ENCODE peak calls at places on chromosomes 4 and X, in five cellular contexts. N is adrenal gland, X is right atrium auricular region, K is cardiac muscle cell, D is fibroblast of lung. Y is an unnamed sample. For H3K27me3 and H3K36me3, the result is how much of the 10 kb centered on the place peaks cover.

GRCh38 chrX:261858-262390 is 19.3 kb upstream of the PLCXD1 start:
- DNase-seq in K (no peak), D (no peak), X (no peak), N (no peak), Y (no peak)

GRCh38 chr4:169315530-169316306 is 45.0 kb upstream of the SH3RF1 start:
- DNase-seq in N (no peak), X (no peak), K (peak), D (peak), Y (no peak)

GRCh38 chr4:153154010-153154975 is 50.0 kb upstream of the TRIM2 start:
- DNase-seq in D (peak), K (peak), X (no peak), N (no peak), Y (no peak)

GRCh38 chr4:187618701-187619278 is 376.8 kb upstream of the ZFP42 start:
- DNase-seq in N (no peak), X (no peak), K (no peak), D (peak), Y (peak)

GRCh38 chrX:129823115-129823514 is 20.6 kb downstream of the ZDHHC9 start:
- DNase-seq in X (no peak), N (peak), D (peak), K (peak), Y (no peak)

GRCh38 chr4:38164346-38164745 is 204.1 kb downstream of the PTTG2 start:
- DNase-seq in N (no peak), D (no peak), K (no peak), X (no peak), Y (peak)

GRCh38 chr4:94762326-94762725 is 4.6 kb downstream of the BMPR1B start:
- DNase-seq in N (no peak), K (no peak), D (no peak), X (no peak), Y (no peak)

GRCh38 chrX:46577116-46578005 is 3.8 kb downstream of the CHST7 start:
- DNase-seq in X (no peak), K (no peak), D (peak), N (no peak), Y (no peak)

GRCh38 chr4:185213829-185214228 is 4.4 kb downstream of the SNX25 start:
- DNase-seq in N (no peak), X (no peak), K (no peak), D (no peak), Y (no peak)

GRCh38 chr4:80138556-80139538 is 58.5 kb upstream of the PRDM8 start:
- DNase-seq in X (no peak), K (no peak), N (no peak), D (peak), Y (peak)

GRCh38 chr4:73868206-73869129 is 725 bp upstream of the CXCL1 start:
- DNase-seq in K (no peak), D (no peak), X (no peak), N (no peak), Y (no peak)

GRCh38 chr4:184614509-184614908 is 34.7 kb downstream of the CASP3 start:
- DNase-seq in K (no peak), N (no peak), D (no peak), X (no peak), Y (no peak)

GRCh38 chr4:89215736-89216135 is 91.9 kb downstream of the GPRIN3 start:
- DNase-seq in K (no peak), X (no peak), D (no peak), N (no peak), Y (no peak)

GRCh38 chr4:112817933-112818921 is 181.3 kb downstream of the LARP7 start:
- DNase-seq in N (peak), K (peak), D (peak), X (peak), Y (peak)

GRCh38 chr4:111630705-111631104 is 514.5 kb upstream of the FAM241A start:
- DNase-seq in K (peak), D (peak), N (no peak), X (no peak), Y (no peak)

GRCh38 chr4:16785800-16786527 is 112.5 kb downstream of the LDB2 start:
- DNase-seq in N (no peak), X (no peak), D (peak), K (peak), Y (no peak)

GRCh38 chrX:119503484-119503861 is 35.2 kb downstream of the SLC25A5 start:
- DNase-seq in K (no peak), X (no peak), N (peak), D (peak), Y (peak)

GRCh38 chrX:41152221-41152620 is 67.0 kb downstream of the USP9X start:
- DNase-seq in N (no peak), K (no peak), D (no peak), X (no peak), Y (no peak)

GRCh38 chr4:139768913-139769312 is 103.3 kb downstream of the MGST2 start:
- DNase-seq in N (no peak), D (no peak), X (peak), K (no peak), Y (no peak)

GRCh38 chr4:138772366-138772765 is 243.2 kb upstream of the NOCT start:
- DNase-seq in N (no peak), K (no peak), X (no peak), D (no peak), Y (no peak)

GRCh38 chrX:41116948-41117347 is 31.7 kb downstream of the USP9X start:
- DNase-seq in X (no peak), N (no peak), D (no peak), K (no peak), Y (no peak)

DNA sequence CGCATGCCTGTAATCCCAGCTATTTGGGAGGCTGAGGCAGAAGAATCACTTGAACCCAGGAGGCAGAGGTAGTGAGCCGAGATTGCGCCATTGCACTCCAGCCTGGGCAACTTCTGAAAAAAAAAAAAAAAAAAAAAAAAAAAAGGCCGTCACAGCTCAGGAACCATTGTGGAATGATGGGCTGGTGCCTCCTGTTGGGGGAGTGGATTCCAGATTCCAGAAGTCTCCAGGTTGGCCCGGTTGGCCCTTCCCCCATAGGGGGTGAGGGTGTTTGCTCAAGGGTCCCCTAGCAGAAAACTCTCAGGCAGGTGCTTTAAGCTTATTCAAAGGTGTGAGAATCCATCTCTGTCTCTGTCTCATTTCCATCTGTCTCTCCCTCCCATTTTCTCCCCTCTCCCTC is 11.5 kb downstream of the SH3TC1 start:
- DNase-seq in K (no peak), D (no peak), N (no peak), X (no peak), Y (no peak)
- H3K4me3 ChIP-seq in K (no peak), D (no peak), N (no peak), X (no peak), Y (no peak)

GRCh38 chr4:133152801-133153526 is 3.9 kb downstream of the PCDH10 start:
- DNase-seq in X (no peak), D (peak), K (peak), N (peak), Y (no peak)
- H3K27me3 ChIP-seq in X (under half), D (under half), K (under half), N (under half), Y (half or more)

GRCh38 chr4:2835978-2836377 is 7.7 kb upstream of the ADD1 start:
- DNase-seq in D (no peak), X (no peak), N (peak), K (no peak), Y (no peak)

GRCh38 chr4:2833671-2834000 is 10.0 kb upstream of the ADD1 start:
- DNase-seq in K (no peak), X (no peak), N (peak), D (no peak), Y (no peak)

GRCh38 chr4:2832981-2833670 is 10.5 kb upstream of the ADD1 start:
- DNase-seq in D (no peak), N (peak), X (no peak), K (no peak), Y (no peak)

GRCh38 chr4:2832309-2832980 is 11.2 kb upstream of the ADD1 start:
- DNase-seq in X (no peak), N (no peak), K (no peak), D (no peak), Y (no peak)

DNA sequence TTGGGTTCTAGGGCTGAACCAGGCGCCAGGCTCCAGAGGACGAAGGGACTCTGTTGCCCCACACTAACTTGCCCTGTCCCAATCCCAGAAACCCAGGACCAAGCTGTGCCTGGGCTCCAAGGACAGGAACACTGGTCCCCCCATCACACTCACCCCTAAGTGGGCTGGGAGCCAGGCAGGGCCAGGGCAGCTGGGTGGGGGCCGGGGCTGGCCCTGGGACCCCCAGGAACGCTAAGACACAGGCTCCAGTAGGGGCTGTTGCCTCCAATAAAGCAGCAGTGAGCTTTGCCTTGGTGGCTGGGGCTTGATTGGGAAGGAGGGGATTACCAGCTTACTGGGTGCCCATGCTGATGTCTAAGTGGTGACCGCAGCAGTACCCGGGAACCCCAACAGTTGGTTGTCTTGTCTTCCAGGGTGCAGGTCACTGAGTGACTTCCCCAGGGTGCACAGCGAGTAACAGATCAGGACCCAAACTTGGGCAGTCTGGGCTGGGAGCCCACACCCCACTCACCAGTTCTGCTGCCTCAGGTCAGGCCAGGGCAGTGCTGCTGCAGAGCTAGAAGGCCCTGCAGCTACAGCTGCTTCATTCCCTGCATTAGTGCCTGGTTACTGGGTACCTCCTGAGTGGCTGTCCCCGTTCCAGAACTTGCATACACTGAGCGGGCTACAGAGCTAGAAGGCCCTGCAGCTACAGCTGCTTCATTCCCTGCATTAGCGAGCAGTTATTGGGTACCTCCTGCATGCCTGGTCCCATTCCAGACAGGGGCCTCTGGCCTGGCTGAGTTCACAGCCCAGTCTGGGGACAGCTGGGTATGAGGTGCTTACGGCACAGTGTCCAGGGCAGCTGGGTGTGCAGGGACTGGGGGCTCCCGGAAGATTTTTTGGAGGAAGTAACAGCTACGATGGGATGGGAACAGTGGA is 9.4 kb upstream of the ADD1 start:
- DNase-seq in N (peak), X (no peak), D (no peak), K (no peak), Y (no peak)
- H3K36me3 ChIP-seq in N (under half), X (under half), D (under half), K (under half), Y (under half)

GRCh38 chrX:38612281-38612680 is 50.9 kb downstream of the TSPAN7 start:
- DNase-seq in D (no peak), K (no peak), X (no peak), N (no peak), Y (no peak)

GRCh38 chrX:38614485-38614884 is 53.1 kb downstream of the TSPAN7 start:
- DNase-seq in N (no peak), D (no peak), X (no peak), K (no peak), Y (no peak)

GRCh38 chrX:38620623-38621022 is 59.3 kb downstream of the TSPAN7 start:
- DNase-seq in K (no peak), N (no peak), X (no peak), D (no peak), Y (no peak)

GRCh38 chrX:38618152-38618551 is 56.8 kb downstream of the TSPAN7 start:
- DNase-seq in X (no peak), D (no peak), K (no peak), N (no peak), Y (no peak)

DNA sequence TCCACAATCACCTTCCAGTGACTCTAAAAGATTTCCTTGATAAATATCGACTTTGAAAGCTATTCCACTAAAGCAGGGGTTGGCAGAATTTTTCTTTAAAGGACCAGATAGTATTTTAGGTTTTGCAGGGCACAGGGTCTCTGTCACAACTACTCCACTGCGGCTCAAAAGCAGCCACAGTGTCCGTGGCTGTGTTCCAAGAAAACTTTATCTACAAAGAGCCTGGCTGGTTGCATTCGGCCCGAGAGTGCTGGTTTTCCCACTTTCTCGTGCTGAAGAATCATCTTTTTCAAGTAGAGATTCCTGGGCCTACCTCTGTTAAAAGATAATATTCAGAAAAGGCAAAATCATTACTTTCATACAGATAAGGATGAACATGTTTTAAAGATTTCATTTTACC is 55.6 kb downstream of the TSPAN7 start:
- DNase-seq in D (no peak), N (no peak), X (no peak), K (no peak), Y (no peak)
- H3K4me3 ChIP-seq in D (no peak), N (no peak), X (no peak), K (no peak), Y (no peak)

GRCh38 chr4:155170569-155170968 is 37.9 kb upstream of the NPY2R start:
- DNase-seq in D (no peak), N (no peak), X (no peak), K (no peak), Y (no peak)
- H3K27me3 ChIP-seq in D (under half), N (under half), X (under half), K (under half), Y (under half)

GRCh38 chrX:16171944-16172343 is 4.7 kb downstream of the MAGEB17 start:
- DNase-seq in D (no peak), X (no peak), N (no peak), K (no peak), Y (no peak)

GRCh38 chrX:16175329-16175728 is 8.0 kb downstream of the MAGEB17 start:
- DNase-seq in X (no peak), D (no peak), K (no peak), N (no peak), Y (no peak)

GRCh38 chrX:16171039-16171438 is 3.8 kb downstream of the MAGEB17 start:
- DNase-seq in N (no peak), K (no peak), X (no peak), D (no peak), Y (no peak)

GRCh38 chrX:16177260-16177659 is 10.0 kb downstream of the MAGEB17 start:
- DNase-seq in D (no peak), X (no peak), K (no peak), N (no peak), Y (no peak)

DNA sequence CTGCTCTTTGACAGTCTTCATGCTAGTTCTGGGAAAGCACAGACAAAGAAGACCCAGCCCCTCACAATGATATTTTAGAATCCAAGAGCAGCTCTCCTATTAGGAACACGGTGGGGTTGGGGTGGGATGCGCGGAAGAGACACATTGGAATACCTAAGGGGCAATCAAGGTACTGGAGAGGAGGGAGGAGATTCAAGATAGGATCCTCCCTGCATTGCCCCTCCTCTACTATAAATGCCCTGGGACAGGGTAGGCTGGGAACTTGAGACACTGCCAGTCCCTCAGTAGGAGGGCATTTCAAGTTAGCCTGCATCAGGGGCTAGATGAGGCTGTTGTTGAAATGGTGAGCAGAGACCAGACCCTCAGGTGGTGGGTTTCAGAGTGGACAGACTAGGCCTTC is 5.1 kb downstream of the MAGEB17 start:
- DNase-seq in X (no peak), K (no peak), D (no peak), N (no peak), Y (no peak)
- H3K36me3 ChIP-seq in X (under half), K (under half), D (under half), N (under half), Y (under half)

GRCh38 chr4:1191621-1192020 is 19.2 kb upstream of the SPON2 start:
- DNase-seq in K (no peak), D (no peak), N (no peak), X (peak), Y (no peak)

GRCh38 chr4:1193206-1194027 is 21.0 kb upstream of the SPON2 start:
- DNase-seq in K (no peak), N (no peak), X (no peak), D (no peak), Y (no peak)

GRCh38 chr4:1194028-1194900 is 21.9 kb upstream of the SPON2 start:
- DNase-seq in N (peak), K (no peak), D (no peak), X (peak), Y (peak)

GRCh38 chr4:1192091-1192492 is 19.7 kb upstream of the SPON2 start:
- DNase-seq in X (peak), K (no peak), D (peak), N (peak), Y (peak)

GRCh38 chr4:1192493-1193205 is 20.3 kb upstream of the SPON2 start:
- DNase-seq in X (peak), K (no peak), N (peak), D (no peak), Y (peak)
- H3K4me3 ChIP-seq in X (no peak), K (no peak), N (no peak), D (no peak), Y (peak)